ENCODE peak calls at places on chromosome 7, in six cellular contexts. One of them, this sample, is unnamed.

GRCh38 chr7:6273380-6273837 is 985 bp upstream of the CYTH3 start:
- DNase-seq in colonic mucosa: peak
- DNase-seq in neural progenitor cell: no peak
- DNase-seq in RWPE1: no peak
- DNase-seq in WERI-Rb-1: no peak
- DNase-seq in tibial nerve: no peak
- DNase-seq in this sample: peak

GRCh38 chr7:91228927-91229326 is 35.3 kb upstream of the FZD1 start:
- DNase-seq in colonic mucosa: no peak
- DNase-seq in WERI-Rb-1: no peak
- DNase-seq in tibial nerve: no peak
- DNase-seq in neural progenitor cell: peak
- DNase-seq in RWPE1: no peak
- DNase-seq in this sample: no peak

GRCh38 chr7:98957766-98958165 is 79.4 kb downstream of the TRRAP start:
- DNase-seq in RWPE1: no peak
- DNase-seq in neural progenitor cell: no peak
- DNase-seq in colonic mucosa: no peak
- DNase-seq in tibial nerve: no peak
- DNase-seq in WERI-Rb-1: no peak
- DNase-seq in this sample: no peak

GRCh38 chr7:146388928-146389327 is 272.3 kb downstream of the CNTNAP2 start:
- DNase-seq in WERI-Rb-1: no peak
- DNase-seq in colonic mucosa: no peak
- DNase-seq in neural progenitor cell: no peak
- DNase-seq in tibial nerve: no peak
- DNase-seq in RWPE1: no peak
- DNase-seq in this sample: no peak

GRCh38 chr7:124758327-124758726 is 7.3 kb downstream of the GPR37 start:
- DNase-seq in neural progenitor cell: no peak
- DNase-seq in colonic mucosa: no peak
- DNase-seq in WERI-Rb-1: no peak
- DNase-seq in RWPE1: no peak
- DNase-seq in tibial nerve: no peak
- DNase-seq in this sample: no peak

GRCh38 chr7:113370910-113371309 is 252.6 kb upstream of the SMIM30 start:
- DNase-seq in RWPE1: no peak
- DNase-seq in colonic mucosa: no peak
- DNase-seq in tibial nerve: no peak
- DNase-seq in neural progenitor cell: no peak
- DNase-seq in WERI-Rb-1: no peak
- DNase-seq in this sample: peak

GRCh38 chr7:106563466-106564150 is 97.3 kb downstream of the CCDC71L start:
- DNase-seq in neural progenitor cell: no peak
- DNase-seq in WERI-Rb-1: no peak
- DNase-seq in tibial nerve: no peak
- DNase-seq in colonic mucosa: no peak
- DNase-seq in RWPE1: no peak
- DNase-seq in this sample: peak

GRCh38 chr7:105934577-105935185 is 28.4 kb upstream of the CDHR3 start:
- DNase-seq in RWPE1: peak
- DNase-seq in colonic mucosa: no peak
- DNase-seq in neural progenitor cell: peak
- DNase-seq in WERI-Rb-1: peak
- DNase-seq in tibial nerve: peak
- DNase-seq in this sample: peak

GRCh38 chr7:75696263-75697037 is 42.3 kb downstream of the HIP1 start:
- DNase-seq in colonic mucosa: no peak
- DNase-seq in WERI-Rb-1: no peak
- DNase-seq in tibial nerve: no peak
- DNase-seq in RWPE1: no peak
- DNase-seq in neural progenitor cell: no peak
- DNase-seq in this sample: no peak

GRCh38 chr7:106031271-106032029 is 68.4 kb downstream of the CDHR3 start:
- DNase-seq in WERI-Rb-1: no peak
- DNase-seq in neural progenitor cell: no peak
- DNase-seq in tibial nerve: no peak
- DNase-seq in RWPE1: no peak
- DNase-seq in colonic mucosa: no peak
- DNase-seq in this sample: peak

GRCh38 chr7:79286181-79286580 is 167.3 kb downstream of the MAGI2 start:
- DNase-seq in WERI-Rb-1: no peak
- DNase-seq in neural progenitor cell: no peak
- DNase-seq in tibial nerve: no peak
- DNase-seq in colonic mucosa: no peak
- DNase-seq in RWPE1: no peak
- DNase-seq in this sample: no peak

GRCh38 chr7:17526621-17527020 is 228.2 kb downstream of the AHR start:
- DNase-seq in colonic mucosa: no peak
- DNase-seq in WERI-Rb-1: no peak
- DNase-seq in neural progenitor cell: no peak
- DNase-seq in tibial nerve: no peak
- DNase-seq in RWPE1: no peak
- DNase-seq in this sample: no peak

GRCh38 chr7:74119831-74120230 is 36.2 kb downstream of the LIMK1 start:
- DNase-seq in WERI-Rb-1: no peak
- DNase-seq in neural progenitor cell: no peak
- DNase-seq in tibial nerve: no peak
- DNase-seq in colonic mucosa: no peak
- DNase-seq in RWPE1: no peak
- DNase-seq in this sample: no peak

GRCh38 chr7:33040803-33041516 is 21.6 kb downstream of the NT5C3A start:
- DNase-seq in RWPE1: peak
- DNase-seq in WERI-Rb-1: no peak
- DNase-seq in tibial nerve: no peak
- DNase-seq in colonic mucosa: peak
- DNase-seq in neural progenitor cell: no peak
- DNase-seq in this sample: no peak

GRCh38 chr7:131019351-131019750 is 285.3 kb upstream of the KLF14 start:
- DNase-seq in WERI-Rb-1: no peak
- DNase-seq in colonic mucosa: no peak
- DNase-seq in neural progenitor cell: no peak
- DNase-seq in tibial nerve: no peak
- DNase-seq in RWPE1: no peak
- DNase-seq in this sample: no peak

GRCh38 chr7:120404042-120404441 is 131.1 kb downstream of the KCND2 start:
- DNase-seq in WERI-Rb-1: no peak
- DNase-seq in tibial nerve: no peak
- DNase-seq in neural progenitor cell: no peak
- DNase-seq in RWPE1: peak
- DNase-seq in colonic mucosa: no peak
- DNase-seq in this sample: no peak

GRCh38 chr7:149743481-149743880 is 29.9 kb downstream of the ZNF467 start:
- DNase-seq in colonic mucosa: no peak
- DNase-seq in RWPE1: no peak
- DNase-seq in tibial nerve: no peak
- DNase-seq in neural progenitor cell: no peak
- DNase-seq in WERI-Rb-1: no peak
- DNase-seq in this sample: no peak

GRCh38 chr7:101817031-101817929 is at the start of gene CUX1:
- DNase-seq in tibial nerve: no peak
- DNase-seq in colonic mucosa: peak
- DNase-seq in WERI-Rb-1: no peak
- DNase-seq in neural progenitor cell: peak
- DNase-seq in RWPE1: no peak
- DNase-seq in this sample: peak

GRCh38 chr7:13091974-13092707 is 404.7 kb downstream of the ARL4A start:
- DNase-seq in tibial nerve: no peak
- DNase-seq in colonic mucosa: no peak
- DNase-seq in neural progenitor cell: no peak
- DNase-seq in RWPE1: no peak
- DNase-seq in WERI-Rb-1: no peak
- DNase-seq in this sample: no peak

GRCh38 chr7:5636914-5637313 is 144.5 kb downstream of the RNF216 start:
- DNase-seq in tibial nerve: peak
- DNase-seq in neural progenitor cell: peak
- DNase-seq in colonic mucosa: peak
- DNase-seq in RWPE1: peak
- DNase-seq in WERI-Rb-1: no peak
- DNase-seq in this sample: peak

GRCh38 chr7:85167636-85168035 is 19.2 kb downstream of the SEMA3D start:
- DNase-seq in RWPE1: no peak
- DNase-seq in WERI-Rb-1: no peak
- DNase-seq in colonic mucosa: no peak
- DNase-seq in neural progenitor cell: no peak
- DNase-seq in tibial nerve: no peak
- DNase-seq in this sample: no peak

DNA sequence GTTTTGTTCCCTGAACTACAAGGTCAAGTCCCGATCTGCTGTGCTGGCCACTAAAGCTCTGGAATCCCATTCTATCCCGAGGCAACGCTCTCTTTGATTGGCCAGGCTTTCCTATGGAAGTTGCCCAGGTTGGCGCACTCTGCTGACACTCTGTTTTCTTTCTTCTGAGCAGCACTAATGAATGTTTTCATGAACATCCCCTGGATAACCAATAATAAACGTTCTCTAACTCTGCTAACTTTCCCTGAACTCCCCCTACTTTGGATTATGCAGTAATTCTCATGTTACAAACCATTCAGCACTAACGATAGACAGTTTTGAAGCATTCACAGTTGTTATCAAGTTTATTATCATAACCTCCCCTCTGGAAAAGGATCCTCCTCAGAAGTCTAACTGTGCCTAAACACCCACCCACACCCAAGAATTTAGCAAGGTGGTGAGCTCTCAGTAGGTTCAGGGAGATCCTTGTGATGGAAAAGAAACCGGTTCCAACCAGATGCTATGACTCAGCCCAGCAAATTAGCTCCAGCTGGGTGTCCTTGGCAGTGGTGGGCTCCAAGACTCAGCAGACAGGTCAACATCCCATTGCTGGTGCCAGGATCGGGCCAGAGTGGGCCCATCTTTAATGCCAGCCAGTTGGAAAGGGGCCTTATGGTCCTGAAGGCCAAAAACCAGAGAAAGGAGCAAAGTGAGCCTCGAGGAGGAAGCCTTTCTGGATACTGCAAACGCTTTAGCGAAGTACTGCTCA is 68.4 kb downstream of the CREB3L2 start:
- DNase-seq in neural progenitor cell: no peak
- DNase-seq in WERI-Rb-1: no peak
- DNase-seq in RWPE1: no peak
- DNase-seq in colonic mucosa: no peak
- DNase-seq in tibial nerve: peak
- DNase-seq in this sample: peak
- H3K27ac ChIP-seq in neural progenitor cell: no peak
- H3K27ac ChIP-seq in WERI-Rb-1: no peak
- H3K27ac ChIP-seq in RWPE1: peak
- H3K27ac ChIP-seq in colonic mucosa: peak
- H3K27ac ChIP-seq in tibial nerve: peak
- H3K27ac ChIP-seq in this sample: no peak

GRCh38 chr7:9013940-9014339 is 580.5 kb downstream of the NXPH1 start:
- DNase-seq in tibial nerve: no peak
- DNase-seq in RWPE1: no peak
- DNase-seq in neural progenitor cell: peak
- DNase-seq in colonic mucosa: no peak
- DNase-seq in WERI-Rb-1: no peak
- DNase-seq in this sample: no peak
- H3K27ac ChIP-seq in tibial nerve: no peak
- H3K27ac ChIP-seq in RWPE1: no peak
- H3K27ac ChIP-seq in neural progenitor cell: no peak
- H3K27ac ChIP-seq in colonic mucosa: no peak
- H3K27ac ChIP-seq in WERI-Rb-1: no peak
- H3K27ac ChIP-seq in this sample: no peak

DNA sequence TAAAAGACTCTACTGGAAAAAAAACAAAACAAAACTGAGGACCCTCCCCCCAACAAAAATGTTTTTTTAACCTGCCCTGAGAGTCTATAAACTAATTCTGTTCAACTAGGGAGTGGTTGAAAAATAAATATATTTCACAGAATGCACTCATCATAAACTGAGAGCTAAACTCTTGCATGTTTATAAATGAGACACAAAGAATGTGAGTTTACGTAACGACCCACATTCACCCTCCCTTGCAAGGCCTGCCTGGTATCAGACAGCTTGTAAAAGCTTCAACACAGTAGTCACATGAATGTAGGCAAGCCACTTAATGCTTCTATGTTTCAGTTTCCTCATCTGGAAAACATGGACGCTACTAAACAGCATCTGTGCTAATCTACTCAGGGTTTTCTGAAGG is 50.3 kb downstream of the JAZF1 start:
- DNase-seq in neural progenitor cell: no peak
- DNase-seq in WERI-Rb-1: no peak
- DNase-seq in RWPE1: no peak
- DNase-seq in tibial nerve: no peak
- DNase-seq in colonic mucosa: no peak
- DNase-seq in this sample: no peak
- H3K27ac ChIP-seq in neural progenitor cell: no peak
- H3K27ac ChIP-seq in WERI-Rb-1: no peak
- H3K27ac ChIP-seq in RWPE1: no peak
- H3K27ac ChIP-seq in tibial nerve: no peak
- H3K27ac ChIP-seq in colonic mucosa: no peak
- H3K27ac ChIP-seq in this sample: no peak

GRCh38 chr7:47451851-47452205 is 130.1 kb downstream of the TNS3 start:
- DNase-seq in colonic mucosa: no peak
- DNase-seq in neural progenitor cell: no peak
- DNase-seq in RWPE1: no peak
- DNase-seq in tibial nerve: no peak
- DNase-seq in WERI-Rb-1: no peak
- DNase-seq in this sample: no peak
- H3K27ac ChIP-seq in colonic mucosa: no peak
- H3K27ac ChIP-seq in neural progenitor cell: no peak
- H3K27ac ChIP-seq in RWPE1: no peak
- H3K27ac ChIP-seq in tibial nerve: peak
- H3K27ac ChIP-seq in WERI-Rb-1: no peak
- H3K27ac ChIP-seq in this sample: peak

DNA sequence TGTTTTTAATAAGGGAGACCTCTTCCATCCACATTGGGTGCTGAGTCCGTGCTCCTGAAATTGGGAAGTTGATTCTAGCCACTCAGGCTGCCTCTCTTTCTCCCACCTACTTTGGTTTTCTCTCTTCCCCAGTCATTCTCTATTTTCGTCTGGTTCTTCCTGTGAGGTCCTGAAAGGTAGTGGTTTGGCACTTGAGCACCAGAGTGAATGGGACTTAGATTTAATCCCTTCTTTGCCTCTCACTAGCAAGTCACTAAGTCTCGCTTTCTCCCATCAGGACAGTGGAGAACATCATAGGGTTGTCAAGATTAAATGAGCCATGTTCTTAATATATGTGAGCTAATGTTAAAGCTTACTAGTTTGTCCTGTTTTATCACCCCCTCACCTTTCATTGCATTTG is 4.0 kb upstream of the AASS start:
- DNase-seq in neural progenitor cell: peak
- DNase-seq in colonic mucosa: no peak
- DNase-seq in tibial nerve: no peak
- DNase-seq in WERI-Rb-1: no peak
- DNase-seq in RWPE1: no peak
- DNase-seq in this sample: no peak
- H3K27ac ChIP-seq in neural progenitor cell: no peak
- H3K27ac ChIP-seq in colonic mucosa: no peak
- H3K27ac ChIP-seq in tibial nerve: no peak
- H3K27ac ChIP-seq in WERI-Rb-1: no peak
- H3K27ac ChIP-seq in RWPE1: no peak
- H3K27ac ChIP-seq in this sample: no peak

GRCh38 chr7:137954614-137955013 is 47.3 kb downstream of the CREB3L2 start:
- DNase-seq in RWPE1: no peak
- DNase-seq in WERI-Rb-1: no peak
- DNase-seq in tibial nerve: no peak
- DNase-seq in colonic mucosa: no peak
- DNase-seq in neural progenitor cell: no peak
- DNase-seq in this sample: no peak
- H3K27ac ChIP-seq in RWPE1: no peak
- H3K27ac ChIP-seq in WERI-Rb-1: peak
- H3K27ac ChIP-seq in tibial nerve: peak
- H3K27ac ChIP-seq in colonic mucosa: peak
- H3K27ac ChIP-seq in neural progenitor cell: peak
- H3K27ac ChIP-seq in this sample: no peak

This sample was measured in SJCRH30.